ENCODE peak calls at places on chromosomes 6 and 20, in seven cellular contexts. D is lung, Y is glutamatergic neuron, V is GM10248, U is SK-N-SH, W is MCF 10A, P is astrocyte. K is an unnamed sample.
A peak's percentile ranks its signal among the peaks of the same experiment; 100 is the strongest.

GRCh38 chr6:73123632-73124329 is 101.5 kb downstream of the KHDC1L start:
- DNase-seq in D (no peak), Y (no peak), V (no peak), U (no peak), W (no peak), P (no peak), K (peak; percentile 46)

GRCh38 chr6:128527375-128527774 is 7.0 kb upstream of the PTPRK start:
- DNase-seq in D (no peak), Y (no peak), V (no peak), U (no peak), W (no peak), P (no peak), K (no peak)

GRCh38 chr20:642398-643174 is 10.4 kb downstream of the SRXN1 start:
- DNase-seq in D (no peak), Y (peak; percentile 84), V (no peak), U (peak; percentile 86), W (no peak), P (no peak), K (no peak)

GRCh38 chr20:4815618-4816017 is 93.9 kb downstream of the PRND start:
- DNase-seq in D (no peak), Y (no peak), V (no peak), U (no peak), W (no peak), P (no peak), K (peak; percentile 40)

GRCh38 chr6:118476554-118476953 is 71.5 kb upstream of the PLN start:
- DNase-seq in D (no peak), Y (no peak), V (no peak), U (no peak), W (no peak), P (no peak), K (no peak)

GRCh38 chr20:51036226-51036625 is 13.3 kb upstream of the KCNG1 start:
- DNase-seq in D (no peak), Y (no peak), V (no peak), U (no peak), W (no peak), P (no peak), K (no peak)

GRCh38 chr6:112038268-112038667 is 15.6 kb upstream of the CCN6 start:
- DNase-seq in D (no peak), Y (no peak), V (no peak), U (no peak), W (no peak), P (no peak), K (no peak)

GRCh38 chr6:56433119-56433518 is 185.7 kb upstream of the COL21A1 start:
- DNase-seq in D (no peak), Y (no peak), V (no peak), U (no peak), W (no peak), P (no peak), K (no peak)

GRCh38 chr6:131519670-131520436 is 53.2 kb upstream of the ARG1 start:
- DNase-seq in D (no peak), Y (peak; percentile 26), V (peak; percentile 29), U (peak; percentile 21), W (peak; percentile 58), P (peak; percentile 30), K (peak; percentile 52)

GRCh38 chr20:48614593-48615274 is 213.1 kb downstream of the PREX1 start:
- DNase-seq in D (no peak), Y (no peak), V (no peak), U (no peak), W (peak; percentile 52), P (peak; percentile 9), K (no peak)

GRCh38 chr20:4161447-4162251 is 146.3 kb upstream of the RNF24 start:
- DNase-seq in D (no peak), Y (no peak), V (no peak), U (no peak), W (peak; percentile 60), P (no peak), K (no peak)

DNA sequence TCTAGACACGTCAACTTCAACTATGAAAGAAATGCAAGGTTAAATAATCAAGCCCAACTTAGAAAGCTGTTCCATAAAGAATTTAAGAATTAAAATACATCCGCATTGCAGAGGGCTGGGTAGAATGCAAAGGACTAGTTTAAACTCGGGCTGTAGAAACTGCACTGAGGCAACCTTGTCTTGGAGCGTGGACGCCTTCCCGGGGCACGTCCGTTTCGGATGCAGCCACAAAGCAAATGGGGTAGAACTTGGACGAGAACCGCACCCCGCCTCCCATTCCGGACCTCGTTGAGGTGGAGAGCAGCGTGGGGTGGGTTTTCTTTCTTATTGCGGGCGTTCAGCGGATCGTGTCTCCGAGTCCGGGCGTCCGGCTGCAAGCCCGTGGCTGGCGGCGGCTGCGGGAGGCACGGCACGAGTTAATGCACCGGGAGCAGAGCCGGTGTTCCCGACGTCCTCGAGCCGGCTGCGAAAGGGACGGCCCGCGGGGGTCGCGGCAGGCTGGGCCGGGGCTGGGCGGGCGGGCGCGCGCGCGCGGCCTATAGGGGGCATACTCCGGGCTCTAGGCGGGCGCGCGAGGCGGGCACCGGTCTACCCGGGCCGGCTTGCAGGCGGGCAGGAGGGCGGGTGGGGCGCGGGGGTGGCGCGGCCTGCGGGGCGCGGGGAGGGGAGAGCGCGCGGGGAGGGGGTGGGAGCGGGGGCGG is 2.0 kb downstream of the JARID2 start:
- DNase-seq in D (peak; percentile 68), Y (peak; percentile 77), V (peak; percentile 42), U (peak; percentile 87), W (peak; percentile 56), P (peak; percentile 63), K (peak; percentile 53)
- TF ChIP-seq CTCF in D (no peak), Y (peak; percentile 34), V (peak; percentile 12), U (peak; percentile 34), W (peak; percentile 33), P (no peak), K (peak; percentile 48)

GRCh38 chr20:39893013-39893685 is 795.9 kb downstream of the MAFB start:
- DNase-seq in D (no peak), Y (no peak), V (no peak), U (no peak), W (no peak), P (peak; percentile 82), K (no peak)
- TF ChIP-seq CTCF in D (no peak), Y (no peak), V (no peak), U (peak; percentile 27), W (no peak), P (peak; percentile 16), K (no peak)

DNA sequence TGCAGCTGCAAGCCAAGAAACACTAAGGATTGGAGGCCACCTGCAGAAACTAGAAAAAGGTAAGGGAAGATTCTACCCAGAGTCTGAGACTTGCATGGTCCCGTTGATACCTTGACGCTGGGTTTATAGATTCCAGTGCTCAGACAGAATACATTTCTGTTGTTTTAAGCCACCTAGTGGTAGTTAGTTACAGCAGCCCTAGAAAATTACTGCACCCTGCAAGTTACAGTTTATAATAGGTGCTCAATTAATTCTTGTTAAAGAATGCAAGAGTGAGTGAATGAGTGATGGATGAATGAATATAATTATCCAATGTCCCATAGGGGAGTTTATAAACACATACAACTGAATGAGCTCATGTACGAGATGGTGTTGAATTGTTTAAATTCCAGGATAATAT is 453.1 kb upstream of the SLC35B3 start:
- DNase-seq in D (no peak), Y (no peak), V (peak; percentile 9), U (peak; percentile 25), W (peak; percentile 30), P (no peak), K (peak; percentile 15)
- TF ChIP-seq CTCF in D (no peak), Y (peak; percentile 59), V (no peak), U (peak; percentile 46), W (peak; percentile 32), P (peak; percentile 21), K (peak; percentile 27)

GRCh38 chr6:40990301-40990700 is 48.7 kb downstream of the UNC5CL start:
- DNase-seq in D (no peak), Y (no peak), V (no peak), U (no peak), W (no peak), P (no peak), K (no peak)
- TF ChIP-seq CTCF in D (no peak), Y (no peak), V (no peak), U (no peak), W (no peak), P (peak; percentile 6), K (no peak)

GRCh38 chr6:21937466-21937865 is 343.9 kb downstream of the SOX4 start:
- DNase-seq in D (no peak), Y (no peak), V (no peak), U (no peak), W (no peak), P (no peak), K (peak; percentile 62)

GRCh38 chr6:21933351-21933750 is 339.8 kb downstream of the SOX4 start:
- DNase-seq in D (no peak), Y (no peak), V (no peak), U (no peak), W (no peak), P (no peak), K (no peak)

GRCh38 chr6:21931641-21932335 is 338.2 kb downstream of the SOX4 start:
- DNase-seq in D (no peak), Y (no peak), V (no peak), U (no peak), W (no peak), P (peak; percentile 88), K (no peak)

GRCh38 chr6:21935142-21935541 is 341.6 kb downstream of the SOX4 start:
- DNase-seq in D (no peak), Y (no peak), V (no peak), U (no peak), W (no peak), P (no peak), K (no peak)

GRCh38 chr6:21935561-21936028 is 342.0 kb downstream of the SOX4 start:
- DNase-seq in D (peak; percentile 32), Y (peak; percentile 34), V (no peak), U (no peak), W (peak; percentile 62), P (peak; percentile 57), K (peak; percentile 68)
- TF ChIP-seq CTCF in D (peak; percentile 58), Y (peak; percentile 74), V (peak; percentile 28), U (peak; percentile 63), W (peak; percentile 32), P (peak; percentile 57), K (peak; percentile 57)

GRCh38 chr6:121356575-121356974 is 22.3 kb upstream of the TBC1D32 start:
- DNase-seq in D (no peak), Y (no peak), V (no peak), U (no peak), W (no peak), P (no peak), K (no peak)

GRCh38 chr6:121351911-121352310 is 17.6 kb upstream of the TBC1D32 start:
- DNase-seq in D (no peak), Y (no peak), V (no peak), U (no peak), W (no peak), P (no peak), K (no peak)

GRCh38 chr6:121349596-121349995 is 15.3 kb upstream of the TBC1D32 start:
- DNase-seq in D (no peak), Y (no peak), V (no peak), U (no peak), W (no peak), P (no peak), K (no peak)

GRCh38 chr6:121354764-121355163 is 20.5 kb upstream of the TBC1D32 start:
- DNase-seq in D (no peak), Y (no peak), V (no peak), U (no peak), W (no peak), P (no peak), K (no peak)
- TF ChIP-seq CTCF in D (no peak), Y (peak; percentile 30), V (no peak), U (peak; percentile 56), W (no peak), P (peak; percentile 28), K (peak; percentile 16)

GRCh38 chr6:1335367-1336037 is 23.6 kb downstream of the FOXQ1 start:
- DNase-seq in D (peak; percentile 83), Y (no peak), V (no peak), U (no peak), W (peak; percentile 95), P (peak; percentile 87), K (no peak)
- TF ChIP-seq CTCF in D (no peak), Y (no peak), V (no peak), U (no peak), W (no peak), P (no peak), K (no peak)

GRCh38 chr6:37777272-37777736 is 42.2 kb upstream of the ZFAND3 start:
- DNase-seq in D (no peak), Y (peak; percentile 77), V (peak; percentile 57), U (no peak), W (no peak), P (no peak), K (peak; percentile 83)
- TF ChIP-seq CTCF in D (no peak), Y (no peak), V (no peak), U (no peak), W (no peak), P (no peak), K (no peak)